ENCODE peak calls at places on chromosomes 6 and 20, in six cellular contexts. W, T, G, K, U and L are unnamed samples.

GRCh38 chr6:146856296-146856695 is 257.5 kb downstream of the ADGB start:
- DNase-seq in T (no peak), K (no peak), W (no peak), G (no peak), U (no peak), L (no peak)

GRCh38 chr6:21887301-21888185 is 294.0 kb downstream of the SOX4 start:
- DNase-seq in T (no peak), G (no peak), W (peak; percentile 44), U (no peak), K (no peak), L (no peak)

GRCh38 chr6:112216699-112217551 is 37.4 kb downstream of the LAMA4 start:
- DNase-seq in T (peak; percentile 48), W (peak; percentile 95), G (no peak), U (no peak), K (peak; percentile 94), L (no peak)

GRCh38 chr20:50759678-50760077 is 28.3 kb downstream of the PARD6B start:
- DNase-seq in K (no peak), T (no peak), G (no peak), W (no peak), U (no peak), L (no peak)

GRCh38 chr6:158043586-158044524 is 62.2 kb downstream of the SYNJ2 start:
- DNase-seq in G (no peak), U (no peak), T (no peak), K (no peak), W (no peak), L (peak; percentile 22)

GRCh38 chr6:85436408-85436807 is 13.5 kb upstream of the NT5E start:
- DNase-seq in K (no peak), T (no peak), G (no peak), W (peak; percentile 81), U (no peak), L (no peak)

GRCh38 chr6:109772961-109773431 is 81.9 kb downstream of the FIG4 start:
- DNase-seq in T (no peak), U (no peak), K (peak; percentile 18), G (no peak), W (peak; percentile 80), L (no peak)

GRCh38 chr20:36573103-36573797 is at the start of gene TGIF2:
- DNase-seq in W (peak; percentile 81), G (peak; percentile 73), U (peak; percentile 91), K (peak; percentile 84), T (peak; percentile 97), L (peak; percentile 96)

GRCh38 chr20:7585126-7585679 is 355.1 kb downstream of the HAO1 start:
- DNase-seq in U (no peak), G (no peak), W (no peak), T (no peak), K (no peak), L (no peak)

GRCh38 chr20:13525225-13525940 is 113.3 kb downstream of the TASP1 start:
- DNase-seq in K (peak; percentile 95), W (peak; percentile 97), G (no peak), T (peak; percentile 40), U (no peak), L (no peak)

GRCh38 chr20:17442588-17442987 is 88.6 kb downstream of the BFSP1 start:
- DNase-seq in W (no peak), G (no peak), U (peak; percentile 15), T (peak; percentile 74), K (no peak), L (peak; percentile 49)

GRCh38 chr6:41294463-41294862 is 8.0 kb upstream of the TREM1 start:
- DNase-seq in K (no peak), W (no peak), U (no peak), G (no peak), T (no peak), L (no peak)

GRCh38 chr6:109998159-109998785 is 20.2 kb downstream of the GPR6 start:
- DNase-seq in K (no peak), G (no peak), T (peak; percentile 58), W (no peak), U (no peak), L (no peak)

GRCh38 chr6:117615981-117616961 is 14.0 kb upstream of the GOPC start:
- DNase-seq in T (peak; percentile 91), K (peak; percentile 48), U (no peak), G (no peak), W (peak; percentile 11), L (peak; percentile 82)

GRCh38 chr6:108627692-108628565 is 67.2 kb downstream of the FOXO3 start:
- DNase-seq in W (peak; percentile 88), T (no peak), G (no peak), U (no peak), K (no peak), L (no peak)

GRCh38 chr20:4014031-4014474 is 1.3 kb downstream of the RNF24 start:
- DNase-seq in G (no peak), W (peak; percentile 85), K (peak; percentile 86), U (no peak), T (peak; percentile 74), L (no peak)

GRCh38 chr6:106027760-106028159 is 58.4 kb upstream of the PRDM1 start:
- DNase-seq in T (no peak), U (no peak), G (no peak), W (peak; percentile 29), K (no peak), L (no peak)

GRCh38 chr6:44651604-44652003 is 264.1 kb downstream of the CDC5L start:
- DNase-seq in G (no peak), K (no peak), U (no peak), W (no peak), T (peak; percentile 94), L (peak; percentile 69)

GRCh38 chr6:160036790-160037206 is 67.9 kb downstream of the IGF2R start:
- DNase-seq in U (no peak), T (no peak), G (no peak), K (no peak), W (peak; percentile 87), L (no peak)

GRCh38 chr20:47501117-47501482 is 587 bp upstream of the NCOA3 start:
- DNase-seq in W (peak; percentile 13), U (no peak), G (no peak), K (no peak), T (no peak), L (no peak)

GRCh38 chr20:47502801-47503239 is 1.1 kb downstream of the NCOA3 start:
- DNase-seq in U (peak; percentile 9), W (peak; percentile 62), K (peak; percentile 83), T (peak; percentile 54), G (no peak), L (no peak)

GRCh38 chr20:47503685-47504084 is 2.0 kb downstream of the NCOA3 start:
- DNase-seq in T (no peak), W (no peak), G (no peak), K (no peak), U (no peak), L (no peak)

GRCh38 chr20:47501483-47502270 is at the start of gene NCOA3:
- DNase-seq in T (peak; percentile 98), W (peak; percentile 92), U (peak; percentile 95), K (peak; percentile 93), G (peak; percentile 78), L (peak; percentile 96)

DNA sequence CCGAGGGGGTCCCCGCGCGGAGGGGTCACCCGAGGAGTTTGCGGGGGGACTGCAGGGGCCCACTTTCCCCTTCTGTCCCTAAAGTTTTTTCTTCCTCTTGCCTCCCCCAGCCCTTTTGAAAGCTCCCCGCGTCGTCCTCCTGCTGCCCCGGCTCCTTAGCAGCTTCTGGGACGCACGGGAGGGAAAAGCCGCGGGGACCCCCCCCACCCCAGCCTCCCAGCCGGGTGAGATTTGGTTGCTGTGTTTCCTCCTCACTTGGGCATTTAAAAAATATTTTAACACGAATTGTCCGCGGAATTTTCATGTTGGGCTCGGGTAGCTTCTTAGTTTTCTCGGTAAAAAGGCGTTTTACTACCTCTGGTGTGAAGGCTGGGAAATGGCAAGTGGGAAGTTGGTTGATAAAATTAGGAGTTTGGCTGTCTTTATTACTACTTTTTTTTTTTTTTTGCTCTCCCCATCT is 614 bp downstream of the NCOA3 start:
- DNase-seq in U (peak; percentile 41), T (peak; percentile 22), K (peak; percentile 40), G (no peak), W (peak; percentile 8), L (no peak)
- H4K8ac ChIP-seq in U (peak overlapping the region; percentile 8), T (no peak overlapping the region), K (peak overlapping the region; percentile 87), G (no peak overlapping the region), W (no peak overlapping the region), L (no peak overlapping the region)

DNA sequence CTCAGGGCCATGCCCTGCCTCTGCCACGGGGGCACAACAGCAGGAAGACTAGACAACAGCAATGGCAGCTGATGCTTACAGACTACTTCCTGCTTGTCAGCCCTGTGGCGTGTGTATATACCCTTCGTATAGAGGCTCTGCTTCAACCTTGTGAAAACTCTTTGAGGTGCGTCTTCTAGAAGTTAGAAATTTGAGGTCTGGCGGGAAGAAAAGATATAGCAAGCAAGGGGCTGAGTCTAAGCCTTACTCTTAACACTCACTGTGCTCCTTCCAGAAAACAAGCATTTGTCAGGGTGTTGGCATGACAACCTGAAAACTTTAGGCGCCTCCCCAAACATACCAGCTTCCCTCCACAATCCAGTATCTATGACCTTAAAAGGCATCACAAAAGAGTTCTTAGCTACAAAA is 33.3 kb downstream of the JPH2 start:
- DNase-seq in W (peak; percentile 13), T (peak; percentile 87), K (peak; percentile 50), U (no peak), G (no peak), L (no peak)
- H4K8ac ChIP-seq in W (peak overlapping the region; percentile 15), T (no peak overlapping the region), K (no peak overlapping the region), U (no peak overlapping the region), G (no peak overlapping the region), L (no peak overlapping the region)

GRCh38 chr20:38805958-38806854 is 709 bp downstream of the PPP1R16B start:
- DNase-seq in G (no peak), K (no peak), U (no peak), T (peak; percentile 45), W (no peak), L (no peak)

GRCh38 chr20:38804243-38804642 is 1.3 kb upstream of the PPP1R16B start:
- DNase-seq in G (no peak), T (peak; percentile 30), W (no peak), K (no peak), U (no peak), L (no peak)

GRCh38 chr20:38805502-38805957 is at the start of gene PPP1R16B:
- DNase-seq in W (no peak), T (peak; percentile 74), K (peak; percentile 19), U (peak; percentile 66), G (no peak), L (peak; percentile 83)

GRCh38 chr20:38806855-38807655 is 1.6 kb downstream of the PPP1R16B start:
- DNase-seq in K (no peak), T (peak; percentile 15), G (no peak), W (no peak), U (no peak), L (no peak)

GRCh38 chr20:38804682-38805501 is 605 bp upstream of the PPP1R16B start:
- DNase-seq in T (peak; percentile 89), G (peak; percentile 70), U (peak; percentile 83), W (no peak), K (no peak), L (peak; percentile 66)
- H4K8ac ChIP-seq in T (no peak overlapping the region), G (peak overlapping the region; percentile 94), U (no peak overlapping the region), W (no peak overlapping the region), K (no peak overlapping the region), L (no peak overlapping the region)

DNA sequence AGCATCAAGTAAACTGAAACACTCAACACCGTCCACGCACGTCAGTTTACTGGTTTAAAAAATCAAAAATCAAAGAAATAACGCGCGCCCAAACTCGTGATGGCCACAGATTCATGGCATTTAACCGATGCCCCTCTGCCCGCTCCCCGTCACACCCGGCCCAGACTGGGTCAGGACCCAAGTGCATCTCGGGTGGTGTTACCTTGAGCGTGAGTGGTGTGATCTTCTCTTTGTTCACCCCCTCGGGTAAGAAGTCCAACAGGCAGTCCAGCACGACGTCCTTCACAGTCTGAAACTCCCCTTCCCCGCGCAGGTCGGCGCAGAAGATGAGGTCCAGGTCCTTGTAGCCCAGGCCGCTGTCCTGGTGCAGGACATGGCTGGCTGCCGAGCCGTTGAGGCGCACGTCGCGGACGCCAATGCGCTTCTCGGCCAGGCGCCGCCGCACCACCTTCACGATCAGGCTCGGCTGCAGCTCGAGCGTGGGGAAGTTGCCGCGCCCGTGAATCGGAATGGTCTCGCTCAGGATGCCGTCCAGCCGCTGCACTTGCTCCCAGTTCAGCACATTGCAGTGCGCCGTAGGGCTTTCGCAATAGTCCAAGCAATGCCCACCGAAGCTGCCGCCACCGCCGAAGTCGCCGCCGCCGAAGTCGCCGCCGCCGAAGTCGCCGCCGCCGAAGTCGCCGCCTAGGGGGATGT is 945 bp downstream of the TENT5A start:
- DNase-seq in T (peak; percentile 39), G (no peak), U (peak; percentile 18), K (peak; percentile 69), W (peak; percentile 38), L (peak; percentile 39)
- H4K8ac ChIP-seq in T (no peak overlapping the region), G (peak overlapping the region; percentile 87), U (no peak overlapping the region), K (peak overlapping the region; percentile 59), W (peak overlapping the region; percentile 15), L (no peak overlapping the region)